ENCODE peak calls at places on chromosomes 3 and 15, in six cellular contexts. Q is non-pigmented ciliary epithelial cell, J is right cardiac atrium, R is M059J, V is HT-29, N is tibial artery. F is an unnamed sample.

GRCh38 chr3:102662223-102662622 is 227.4 kb downstream of the ZPLD1 start:
- DNase-seq in Q (no peak), J (no peak), R (no peak), V (no peak), N (no peak), F (no peak)

GRCh38 chr3:37228734-37229133 is 54.4 kb upstream of the LRRFIP2 start:
- DNase-seq in Q (no peak), J (no peak), R (no peak), V (peak), N (no peak), F (no peak)

GRCh38 chr3:118587037-118587741 is 447.5 kb downstream of the IGSF11 start:
- DNase-seq in Q (no peak), J (no peak), R (peak), V (no peak), N (no peak), F (no peak)

GRCh38 chr15:38904298-38904697 is 339.7 kb upstream of the RASGRP1 start:
- DNase-seq in Q (no peak), J (no peak), R (no peak), V (no peak), N (no peak), F (no peak)

GRCh38 chr15:101697488-101697887 is 26.8 kb downstream of the TARS3 start:
- DNase-seq in Q (no peak), J (no peak), R (no peak), V (no peak), N (no peak), F (no peak)

GRCh38 chr3:66565301-66565700 is 64.5 kb upstream of the LRIG1 start:
- DNase-seq in Q (no peak), J (no peak), R (peak), V (no peak), N (no peak), F (no peak)

GRCh38 chr15:100307241-100307855 is 34.4 kb downstream of the ADAMTS17 start:
- DNase-seq in Q (no peak), J (peak), R (no peak), V (no peak), N (no peak), F (no peak)

GRCh38 chr3:153290278-153291015 is 128.4 kb downstream of the RAP2B start:
- DNase-seq in Q (no peak), J (no peak), R (peak), V (peak), N (no peak), F (peak)

GRCh38 chr15:92638291-92638708 is 17.3 kb downstream of the FAM174B start:
- DNase-seq in Q (no peak), J (no peak), R (peak), V (peak), N (no peak), F (peak)

GRCh38 chr3:30293621-30294240 is 312.7 kb upstream of the TGFBR2 start:
- DNase-seq in Q (no peak), J (no peak), R (no peak), V (no peak), N (no peak), F (no peak)

GRCh38 chr15:37819191-37819590 is 115.2 kb upstream of the TMCO5A start:
- DNase-seq in Q (no peak), J (no peak), R (peak), V (no peak), N (no peak), F (peak)

GRCh38 chr15:40405501-40406381 is at the start of gene IVD:
- DNase-seq in Q (peak), J (peak), R (peak), V (peak), N (peak), F (peak)

GRCh38 chr3:10968390-10968789 is 24.2 kb upstream of the SLC6A1 start:
- DNase-seq in Q (no peak), J (no peak), R (no peak), V (no peak), N (no peak), F (peak)

GRCh38 chr3:188152660-188153497 is 1.1 kb upstream of the LPP start:
- DNase-seq in Q (no peak), J (peak), R (peak), V (peak), N (peak), F (peak)